ENCODE peak calls at places on chromosomes 13 and 19, in four cellular contexts. B is IMR-90, U is uterus, M is small intestine. V is an unnamed sample.

GRCh38 chr13:37209621-37210020 is 104.2 kb upstream of the CSNK1A1L start:
- DNase-seq in M (no peak), U (no peak), B (peak), V (no peak)

GRCh38 chr19:38004505-38005223 is 97.7 kb downstream of the SIPA1L3 start:
- DNase-seq in U (peak), B (peak), M (peak), V (no peak)

GRCh38 chr19:612941-613340 is 20.4 kb downstream of the POLRMT start:
- DNase-seq in U (no peak), M (no peak), B (no peak), V (no peak)

GRCh38 chr19:21611659-21612402 is 106.4 kb downstream of the ZNF429 start:
- DNase-seq in U (no peak), B (no peak), M (no peak), V (no peak)

GRCh38 chr19:43594710-43595604 is 977 bp downstream of the IRGQ start:
- DNase-seq in U (no peak), B (peak), M (peak), V (peak)

GRCh38 chr19:7191946-7192691 is 102.1 kb downstream of the INSR start:
- DNase-seq in M (no peak), B (no peak), U (no peak), V (peak)

GRCh38 chr13:75792526-75793187 is 156.5 kb downstream of the LMO7 start:
- DNase-seq in U (no peak), B (peak), M (peak), V (no peak)

GRCh38 chr13:106182404-106182803 is 353.1 kb downstream of the EFNB2 start:
- DNase-seq in U (no peak), B (peak), M (no peak), V (no peak)

GRCh38 chr13:84844473-84844872 is 954.7 kb downstream of the SLITRK6 start:
- DNase-seq in M (no peak), B (no peak), U (no peak), V (no peak)

GRCh38 chr19:6039541-6040225 is 61.7 kb upstream of the RANBP3 start:
- DNase-seq in U (peak), B (no peak), M (no peak), V (no peak)

GRCh38 chr19:32933571-32933970 is 38.2 kb downstream of the CEP89 start:
- DNase-seq in U (no peak), M (no peak), B (no peak), V (no peak)

GRCh38 chr13:113546571-113547247 is 37.8 kb upstream of the TFDP1 start:
- DNase-seq in U (peak), M (no peak), B (peak), V (no peak)

GRCh38 chr19:4067396-4068057 is 828 bp upstream of the ZBTB7A start:
- DNase-seq in M (no peak), U (peak), B (no peak), V (no peak)

GRCh38 chr13:76164290-76164689 is 528.2 kb downstream of the LMO7 start:
- DNase-seq in M (no peak), B (no peak), U (no peak), V (no peak)

GRCh38 chr13:29702912-29703351 is 107.4 kb upstream of the SLC7A1 start:
- DNase-seq in B (peak), M (no peak), U (peak), V (no peak)

GRCh38 chr13:78398743-78399410 is 204.5 kb downstream of the POU4F1 start:
- DNase-seq in M (no peak), U (no peak), B (no peak), V (no peak)

GRCh38 chr13:102707465-102707864 is 12.6 kb upstream of the METTL21C start:
- DNase-seq in U (no peak), M (no peak), B (peak), V (no peak)

GRCh38 chr13:108020027-108020426 is 195.3 kb downstream of the LIG4 start:
- DNase-seq in B (no peak), U (no peak), M (peak), V (no peak)

GRCh38 chr13:50124536-50125305 is 109.5 kb downstream of the KCNRG start:
- DNase-seq in U (peak), M (no peak), B (peak), V (peak)

GRCh38 chr19:44807162-44807561 is 1.7 kb upstream of the BCAM start:
- DNase-seq in U (no peak), B (no peak), M (peak), V (no peak)

GRCh38 chr19:49613374-49613773 is 22.4 kb downstream of the PRR12 start:
- DNase-seq in M (no peak), B (no peak), U (no peak), V (no peak)

GRCh38 chr19:23698711-23699520 is 11.9 kb upstream of the ZNF675 start:
- DNase-seq in U (no peak), B (no peak), M (no peak), V (no peak)

GRCh38 chr13:29969286-29969685 is 118.9 kb upstream of the UBL3 start:
- DNase-seq in B (peak), U (peak), M (no peak), V (no peak)

GRCh38 chr13:71866173-71867091 is 572 bp downstream of the DACH1 start:
- DNase-seq in B (no peak), U (peak), M (peak), V (no peak)

GRCh38 chr19:14410775-14411134 is 8.4 kb downstream of the DDX39A start:
- DNase-seq in U (no peak), M (no peak), B (no peak), V (no peak)

GRCh38 chr13:71577127-71577526 is 289.9 kb downstream of the DACH1 start:
- DNase-seq in U (no peak), M (no peak), B (no peak), V (no peak)

GRCh38 chr13:98556968-98557591 is 19.8 kb downstream of the STK24 start:
- DNase-seq in B (peak), U (no peak), M (peak), V (peak)

GRCh38 chr13:98556417-98556816 is 20.5 kb downstream of the STK24 start:
- DNase-seq in M (no peak), B (no peak), U (no peak), V (no peak)

GRCh38 chr13:98563071-98563470 is 13.8 kb downstream of the STK24 start:
- DNase-seq in U (no peak), M (no peak), B (no peak), V (peak)

GRCh38 chr13:98557934-98558630 is 18.8 kb downstream of the STK24 start:
- DNase-seq in M (no peak), U (no peak), B (peak), V (no peak)
- H3K4me3 ChIP-seq in M (no peak), U (no peak), B (no peak), V (no peak)

DNA sequence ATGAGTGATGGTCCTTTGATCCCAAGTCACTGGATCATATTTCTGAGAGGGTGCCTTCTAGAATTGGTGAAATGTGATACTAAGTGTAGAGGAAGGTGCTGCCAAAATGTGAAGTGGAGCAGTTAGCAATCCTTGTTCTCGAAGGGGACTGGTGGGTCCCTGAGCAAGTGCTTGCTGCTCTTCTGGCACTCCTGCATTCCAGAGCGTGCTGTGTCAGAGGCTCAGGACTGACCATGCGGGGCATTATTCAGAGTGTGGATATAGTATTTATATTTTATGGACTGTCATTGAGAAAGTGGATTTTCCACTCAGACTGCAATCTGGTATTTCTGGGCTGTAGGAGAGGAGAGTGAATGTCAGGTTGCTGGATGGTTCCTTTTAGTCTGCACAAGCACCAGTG is 152.6 kb upstream of the KL start:
- DNase-seq in U (no peak), B (no peak), M (no peak), V (no peak)
- H3K27ac ChIP-seq in U (no peak), B (no peak), M (no peak), V (no peak)

GRCh38 chr19:2089727-2090053 is 6.4 kb downstream of the MOB3A start:
- DNase-seq in M (no peak), B (no peak), U (no peak), V (no peak)
- H3K4me3 ChIP-seq in M (no peak), B (no peak), U (no peak), V (no peak)

DNA sequence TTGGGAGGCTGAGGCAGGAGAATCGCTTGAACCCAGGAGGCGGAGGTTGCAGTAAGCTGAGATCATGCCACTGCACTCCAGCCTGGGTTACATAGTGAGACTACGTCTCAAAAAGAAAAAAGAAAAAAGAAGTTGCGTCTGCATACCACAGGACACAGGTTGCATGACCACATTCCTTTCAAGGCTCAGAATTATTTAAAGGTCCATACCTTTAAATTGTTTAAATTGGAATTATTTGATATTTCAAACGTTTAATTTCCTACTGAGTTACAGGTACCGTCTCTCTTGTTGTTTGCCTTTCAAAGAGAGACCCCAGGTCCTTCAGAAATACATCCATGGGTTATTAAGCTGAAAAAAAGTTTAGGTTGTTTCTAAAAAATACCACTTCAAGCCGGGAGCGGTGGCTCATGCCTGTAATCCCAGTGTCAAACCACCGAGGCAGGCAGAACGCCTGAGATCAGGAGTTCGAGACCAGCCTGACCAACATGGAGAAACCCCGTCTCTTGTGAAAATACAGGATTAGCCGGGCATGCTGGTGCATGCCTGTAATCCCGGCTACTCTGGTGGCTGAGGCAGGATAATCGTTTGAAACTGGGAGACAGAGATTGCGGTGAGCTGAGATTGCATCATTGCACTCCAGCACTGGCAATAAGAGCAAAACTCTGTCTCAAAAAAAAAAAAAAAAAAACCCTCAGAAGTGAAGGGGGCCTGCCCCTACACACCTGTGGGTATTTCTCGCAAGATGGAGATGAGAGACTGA is 18.6 kb downstream of the ZNF816 start:
- DNase-seq in U (no peak), M (no peak), B (no peak), V (no peak)
- H3K27ac ChIP-seq in U (no peak), M (no peak), B (no peak), V (no peak)

GRCh38 chr19:35510626-35510964 is 2.9 kb downstream of the DMKN start:
- DNase-seq in U (no peak), M (no peak), B (no peak), V (no peak)
- H3K4me3 ChIP-seq in U (peak), M (no peak), B (peak), V (no peak)